ENCODE peak calls at places on chromosomes 12 and 14, in five cellular contexts. C, E, I, X and S are unnamed samples.

GRCh38 chr12:54220567-54220966 is 31.8 kb upstream of the SMUG1 start:
- DNase-seq in C (no peak), E (no peak), I (no peak), X (no peak), S (no peak)

GRCh38 chr12:115451151-115451784 is 767.3 kb upstream of the TBX3 start:
- DNase-seq in C (peak), E (no peak), I (no peak), X (no peak), S (no peak)

GRCh38 chr12:10618338-10618987 is 5.1 kb upstream of the MAGOHB start:
- DNase-seq in C (no peak), E (no peak), I (peak), X (no peak), S (no peak)

GRCh38 chr12:101485015-101485414 is 9.9 kb downstream of the SPIC start:
- DNase-seq in C (no peak), E (no peak), I (peak), X (no peak), S (no peak)

GRCh38 chr12:124525927-124526692 is 41.3 kb downstream of the NCOR2 start:
- DNase-seq in C (no peak), E (no peak), I (no peak), X (no peak), S (no peak)

GRCh38 chr14:54282849-54283248 is 114.0 kb upstream of the CDKN3 start:
- DNase-seq in C (no peak), E (no peak), I (no peak), X (no peak), S (no peak)

GRCh38 chr12:2095878-2096277 is 43.1 kb downstream of the CACNA1C start:
- DNase-seq in C (no peak), E (peak), I (no peak), X (no peak), S (no peak)

GRCh38 chr14:68843471-68844209 is 50.8 kb upstream of the ZFP36L1 start:
- DNase-seq in C (peak), E (peak), I (peak), X (peak), S (peak)

GRCh38 chr14:28772613-28773012 is 6.0 kb downstream of the FOXG1 start:
- DNase-seq in C (no peak), E (no peak), I (no peak), X (no peak), S (no peak)

GRCh38 chr12:93729934-93730333 is 52.8 kb downstream of the CRADD start:
- DNase-seq in C (no peak), E (no peak), I (no peak), X (no peak), S (no peak)

GRCh38 chr12:68460236-68460635 is 128.1 kb upstream of the MDM1 start:
- DNase-seq in C (no peak), E (no peak), I (no peak), X (no peak), S (no peak)

GRCh38 chr12:47377414-47378221 is 297.9 kb upstream of the AMIGO2 start:
- DNase-seq in C (peak), E (peak), I (peak), X (peak), S (no peak)

GRCh38 chr14:100535287-100536131 is 51.7 kb downstream of the BEGAIN start:
- DNase-seq in C (peak), E (no peak), I (no peak), X (no peak), S (no peak)

GRCh38 chr12:59149995-59150642 is 229.8 kb upstream of the LRIG3 start:
- DNase-seq in C (no peak), E (peak), I (peak), X (peak), S (no peak)

GRCh38 chr12:402127-402456 is 648 bp downstream of the CCDC77 start:
- DNase-seq in C (no peak), E (peak), I (peak), X (no peak), S (no peak)

GRCh38 chr12:1829306-1829900 is 9.0 kb downstream of the LRTM2 start:
- DNase-seq in C (no peak), E (no peak), I (no peak), X (no peak), S (no peak)

GRCh38 chr12:65466906-65467305 is 188.4 kb downstream of the MSRB3 start:
- DNase-seq in C (no peak), E (no peak), I (peak), X (no peak), S (no peak)

GRCh38 chr12:100733817-100734593 is 60.6 kb upstream of the ANO4 start:
- DNase-seq in C (no peak), E (peak), I (peak), X (no peak), S (no peak)

GRCh38 chr12:67795235-67795634 is 146.7 kb downstream of the DYRK2 start:
- DNase-seq in C (no peak), E (peak), I (no peak), X (no peak), S (no peak)

GRCh38 chr14:66610154-66610563 is 102.2 kb downstream of the GPHN start:
- DNase-seq in C (no peak), E (no peak), I (peak), X (no peak), S (no peak)

GRCh38 chr14:32350020-32350419 is 20.9 kb downstream of the AKAP6 start:
- DNase-seq in C (no peak), E (no peak), I (no peak), X (no peak), S (no peak)

GRCh38 chr12:53078425-53079225 is 565 bp downstream of the SPRYD3 start:
- DNase-seq in C (no peak), E (no peak), I (peak), X (no peak), S (no peak)

GRCh38 chr12:532908-533565 is 73.3 kb downstream of the B4GALNT3 start:
- DNase-seq in C (no peak), E (peak), I (peak), X (peak), S (no peak)

GRCh38 chr12:6866163-6866919 is 990 bp upstream of the TPI1 start:
- DNase-seq in C (peak), E (no peak), I (no peak), X (no peak), S (no peak)
- H3K4me3 ChIP-seq in C (peak), E (no peak), I (peak), X (peak), S (peak)

DNA sequence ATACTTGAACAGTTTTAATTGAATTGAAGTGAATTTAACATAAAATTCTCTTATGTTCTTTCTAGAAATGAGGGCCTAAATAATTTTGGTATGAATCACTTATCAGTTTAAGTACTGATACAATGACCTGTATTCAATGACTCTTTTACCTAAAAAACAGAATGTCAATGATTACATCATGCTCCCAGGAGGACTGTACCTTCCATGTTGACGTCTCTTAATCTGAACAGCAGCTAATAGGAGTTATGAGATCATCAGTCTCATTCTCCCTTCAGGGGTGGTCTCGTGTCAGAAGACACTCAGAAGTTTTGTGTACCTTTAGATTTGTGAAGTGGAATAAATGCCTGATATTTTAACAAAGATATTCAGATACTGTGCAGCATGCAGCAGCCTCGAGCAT is 206.3 kb downstream of the CNTN1 start:
- DNase-seq in C (no peak), E (no peak), I (no peak), X (no peak), S (no peak)
- H3K4me3 ChIP-seq in C (no peak), E (no peak), I (no peak), X (no peak), S (no peak)

GRCh38 chr12:49903351-49903699 is 375 bp downstream of the FAIM2 start:
- DNase-seq in C (no peak), E (no peak), I (no peak), X (no peak), S (no peak)

GRCh38 chr12:49901986-49902385 is 1.7 kb downstream of the FAIM2 start:
- DNase-seq in C (no peak), E (no peak), I (no peak), X (no peak), S (no peak)

GRCh38 chr12:49904601-49905000 is 901 bp upstream of the FAIM2 start:
- DNase-seq in C (no peak), E (no peak), I (no peak), X (peak), S (no peak)

GRCh38 chr12:49902399-49903350 is 1.0 kb downstream of the FAIM2 start:
- DNase-seq in C (no peak), E (no peak), I (no peak), X (no peak), S (no peak)

GRCh38 chr12:49903700-49904423 is at the start of gene FAIM2:
- DNase-seq in C (peak), E (peak), I (peak), X (peak), S (peak)
- H3K4me3 ChIP-seq in C (peak), E (no peak), I (peak), X (peak), S (peak)

GRCh38 chr12:84054811-84055210 is 857.8 kb downstream of the SLC6A15 start:
- DNase-seq in C (no peak), E (no peak), I (no peak), X (no peak), S (no peak)
- H3K4me3 ChIP-seq in C (no peak), E (no peak), I (no peak), X (no peak), S (no peak)